ENCODE peak calls at places on chromosomes 7 and 10, in eight cellular contexts. S, Z, C, N, I, U, M and T are unnamed samples.

GRCh38 chr7:152383341-152384234 is 52.2 kb downstream of the KMT2C start:
- DNase-seq in N (no peak), U (peak; percentile 94), I (no peak), S (no peak), M (no peak), C (no peak), Z (peak; percentile 95), T (no peak)

GRCh38 chr7:73834626-73835191 is 3.9 kb downstream of the CLDN4 start:
- DNase-seq in C (no peak), I (peak; percentile 35), M (no peak), N (no peak), S (no peak), Z (no peak), U (no peak), T (peak; percentile 66)

GRCh38 chr10:96501985-96502384 is 11.7 kb downstream of the TLL2 start:
- DNase-seq in I (no peak), N (no peak), M (no peak), Z (no peak), U (peak; percentile 23), S (peak; percentile 79), C (no peak), T (no peak)

GRCh38 chr7:67608806-67609205 is 612.2 kb downstream of the TYW1 start:
- DNase-seq in I (no peak), C (no peak), U (no peak), N (no peak), Z (no peak), S (no peak), M (no peak), T (no peak)

GRCh38 chr7:45636733-45637132 is 62.6 kb downstream of the ADCY1 start:
- DNase-seq in U (no peak), C (no peak), Z (no peak), M (no peak), S (no peak), I (no peak), N (no peak), T (no peak)

GRCh38 chr10:97393034-97393573 is 8.0 kb downstream of the RRP12 start:
- DNase-seq in N (no peak), Z (no peak), I (no peak), U (no peak), C (no peak), S (no peak), M (no peak), T (no peak)

GRCh38 chr10:56537984-56538383 is 176.9 kb upstream of the ZWINT start:
- DNase-seq in U (peak; percentile 83), Z (peak; percentile 27), I (no peak), C (no peak), M (no peak), S (no peak), N (no peak), T (no peak)

GRCh38 chr10:44030132-44030531 is 354.8 kb downstream of the CXCL12 start:
- DNase-seq in U (no peak), N (no peak), Z (no peak), I (no peak), S (no peak), M (peak; percentile 72), C (no peak), T (no peak)

GRCh38 chr7:150564045-150564444 is 3.1 kb upstream of the GIMAP4 start:
- DNase-seq in U (no peak), S (no peak), I (no peak), Z (no peak), C (no peak), M (no peak), N (no peak), T (no peak)

GRCh38 chr10:120634629-120635028 is 177.6 kb downstream of the PLPP4 start:
- DNase-seq in M (peak; percentile 83), S (peak; percentile 12), N (no peak), Z (no peak), I (no peak), U (no peak), C (no peak), T (no peak)

GRCh38 chr10:110355922-110356627 is 51.4 kb upstream of the SMNDC1 start:
- DNase-seq in M (no peak), N (no peak), S (no peak), I (no peak), U (no peak), Z (no peak), C (no peak), T (no peak)

GRCh38 chr10:110356628-110357245 is 52.0 kb upstream of the SMNDC1 start:
- DNase-seq in S (peak; percentile 72), I (no peak), M (no peak), U (peak; percentile 95), C (peak; percentile 100), N (no peak), Z (peak; percentile 94), T (peak; percentile 83)

GRCh38 chr10:110354322-110354766 is 49.6 kb upstream of the SMNDC1 start:
- DNase-seq in C (peak; percentile 58), M (peak; percentile 92), N (peak; percentile 63), S (peak; percentile 85), I (peak; percentile 74), U (peak; percentile 65), Z (peak; percentile 90), T (peak; percentile 92)

GRCh38 chr10:110353244-110354119 is 48.8 kb upstream of the SMNDC1 start:
- DNase-seq in U (peak; percentile 94), C (no peak), I (no peak), N (no peak), S (peak; percentile 73), M (peak; percentile 58), Z (peak; percentile 99), T (peak; percentile 96)

DNA sequence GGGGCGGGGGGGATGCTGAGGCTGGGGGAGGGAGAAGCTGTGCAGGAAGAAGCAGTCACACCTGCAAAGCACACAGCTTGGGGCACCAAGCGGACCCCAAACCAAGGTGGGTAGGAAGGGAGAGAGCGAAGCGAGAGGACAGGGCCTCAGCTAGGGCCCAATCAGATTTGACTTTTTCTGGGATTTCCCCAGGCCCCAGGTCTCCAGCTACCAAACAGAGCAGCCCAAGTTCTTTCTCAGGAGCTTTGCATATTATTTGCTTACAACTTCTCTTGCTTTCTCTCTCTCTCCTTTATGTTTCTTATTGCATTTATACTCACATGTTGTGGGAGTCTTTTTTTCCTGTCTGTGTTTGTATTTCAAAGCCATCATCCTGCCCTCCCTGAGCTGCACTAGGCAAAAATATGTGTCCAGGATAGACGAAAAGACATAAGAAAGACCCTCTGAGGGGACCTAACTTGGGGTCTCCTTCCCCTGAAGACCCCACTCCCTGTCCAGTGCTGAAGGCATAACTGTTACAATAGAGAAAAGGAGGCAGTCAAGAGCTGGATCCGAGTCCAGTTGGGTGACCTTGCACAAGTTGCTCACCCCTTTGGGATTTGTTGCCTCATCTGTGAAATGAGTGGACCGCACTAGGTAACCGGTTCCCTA is 50.6 kb upstream of the SMNDC1 start:
- DNase-seq in S (no peak), C (peak; percentile 58), I (no peak), Z (no peak), M (no peak), N (no peak), U (no peak), T (no peak)
- H3K4me2 ChIP-seq in S (peak overlapping the region; percentile 86), C (peak overlapping the region; percentile 95), I (no peak overlapping the region), Z (no peak overlapping the region), M (no peak overlapping the region), N (no peak overlapping the region), U (no peak overlapping the region), T (no peak overlapping the region)

DNA sequence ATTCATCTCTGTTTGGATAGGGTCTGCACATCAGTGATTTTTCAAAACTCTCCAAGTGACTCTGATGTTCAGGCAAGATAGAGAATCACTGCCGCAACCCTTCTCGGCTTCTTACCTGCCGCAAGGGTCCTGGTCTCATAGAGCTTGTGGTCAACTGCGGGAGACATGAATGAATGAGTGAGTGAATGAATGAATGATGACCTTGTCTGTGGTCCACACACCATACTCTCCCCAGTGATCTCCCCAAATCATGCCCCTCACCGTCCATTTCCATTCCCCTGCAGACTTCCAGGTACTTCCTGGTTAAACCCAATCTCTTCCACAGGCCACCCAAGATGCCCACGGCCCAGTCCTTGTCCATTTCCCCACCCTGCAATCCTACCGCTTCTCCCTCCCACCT is 5.9 kb upstream of the NPFFR1 start:
- DNase-seq in N (no peak), M (no peak), I (no peak), U (no peak), Z (no peak), C (no peak), S (no peak), T (no peak)
- H3K4me2 ChIP-seq in N (no peak overlapping the region), M (no peak overlapping the region), I (no peak overlapping the region), U (no peak overlapping the region), Z (no peak overlapping the region), C (no peak overlapping the region), S (no peak overlapping the region), T (no peak overlapping the region)

DNA sequence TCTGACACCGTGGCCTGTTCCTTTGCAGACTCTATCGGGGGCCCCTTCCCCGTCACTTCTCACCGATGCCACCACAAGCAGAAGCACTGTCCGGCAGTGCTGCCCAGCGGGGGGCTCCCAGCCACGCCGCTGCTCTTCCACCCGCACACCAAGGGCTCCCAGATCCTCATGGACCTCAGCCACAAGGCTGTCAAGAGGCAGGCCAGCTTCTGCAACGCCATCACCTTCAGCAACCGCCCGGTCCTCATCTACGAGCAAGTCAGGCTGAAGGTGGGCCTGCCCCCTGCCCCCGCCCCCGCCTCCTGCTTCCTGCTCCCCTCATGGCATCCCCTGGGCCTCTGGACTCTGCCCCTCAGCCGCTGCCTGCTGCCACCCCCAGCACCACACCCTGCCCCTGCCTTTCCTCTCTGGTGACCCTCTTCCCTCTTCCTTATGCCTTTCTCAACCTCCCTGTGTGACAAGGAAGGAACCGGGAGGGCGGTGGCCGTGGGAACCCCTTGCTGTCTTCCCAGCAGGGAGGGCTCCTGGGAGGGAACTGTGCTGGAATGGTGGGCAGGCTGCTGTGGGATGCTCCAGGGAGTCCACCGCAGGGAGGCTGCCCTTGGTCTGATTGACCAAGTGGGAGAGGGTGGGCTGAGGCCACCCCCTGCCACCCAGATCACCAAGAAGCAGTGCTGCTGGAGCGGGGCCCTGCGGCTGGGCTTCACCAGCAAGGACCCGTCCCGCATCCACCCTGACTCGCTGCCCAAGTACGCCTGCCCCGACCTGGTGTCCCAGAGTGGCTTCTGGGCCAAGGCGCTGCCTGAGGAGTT is 77.5 kb downstream of the NEURL1 start:
- DNase-seq in U (no peak), Z (no peak), C (no peak), S (no peak), N (no peak), M (no peak), I (no peak), T (no peak)
- H3K4me2 ChIP-seq in U (no peak overlapping the region), Z (no peak overlapping the region), C (no peak overlapping the region), S (no peak overlapping the region), N (no peak overlapping the region), M (no peak overlapping the region), I (no peak overlapping the region), T (no peak overlapping the region)

GRCh38 chr10:3047622-3047995 is 19.7 kb upstream of the PFKP start:
- DNase-seq in M (no peak), Z (no peak), U (no peak), N (no peak), C (no peak), S (no peak), I (no peak), T (no peak)

GRCh38 chr10:3048114-3049019 is 19.0 kb upstream of the PFKP start:
- DNase-seq in M (no peak), N (no peak), U (peak; percentile 50), S (no peak), I (no peak), Z (peak; percentile 79), C (no peak), T (peak; percentile 87)

GRCh38 chr10:3045471-3046209 is 21.7 kb upstream of the PFKP start:
- DNase-seq in I (peak; percentile 67), U (peak; percentile 89), C (no peak), S (no peak), M (peak; percentile 68), N (peak; percentile 61), Z (peak; percentile 85), T (peak; percentile 94)

GRCh38 chr10:3046941-3047621 is 20.3 kb upstream of the PFKP start:
- DNase-seq in C (no peak), S (no peak), N (no peak), M (no peak), U (peak; percentile 37), Z (peak; percentile 66), I (no peak), T (no peak)

GRCh38 chr10:3046210-3046779 is 21.1 kb upstream of the PFKP start:
- DNase-seq in N (no peak), Z (no peak), U (no peak), C (no peak), I (no peak), M (no peak), S (no peak), T (peak; percentile 73)
- H3K4me2 ChIP-seq in N (no peak overlapping the region), Z (peak overlapping the region; percentile 71), U (peak overlapping the region; percentile 76), C (no peak overlapping the region), I (peak overlapping the region; percentile 80), M (peak overlapping the region; percentile 38), S (peak overlapping the region; percentile 63), T (peak overlapping the region; percentile 92)